ENCODE peak calls at places on chromosome 12, in four cellular contexts. One of them, this sample, is unnamed.

GRCh38 chr12:74660442-74660841 is 122.8 kb downstream of the ATXN7L3B start:
- DNase-seq in neuronal stem cell: no peak
- DNase-seq in pancreas: no peak
- DNase-seq in CD4-positive, CD25-positive, alpha-beta regulatory T cell: no peak
- DNase-seq in this sample: no peak

GRCh38 chr12:115916910-115917668 is 360.4 kb downstream of the MED13L start:
- DNase-seq in neuronal stem cell: peak; percentile 50
- DNase-seq in pancreas: peak; percentile 96
- DNase-seq in CD4-positive, CD25-positive, alpha-beta regulatory T cell: peak; percentile 57
- DNase-seq in this sample: peak; percentile 61

GRCh38 chr12:42091769-42092168 is 52.9 kb downstream of the GXYLT1 start:
- DNase-seq in neuronal stem cell: no peak
- DNase-seq in pancreas: no peak
- DNase-seq in CD4-positive, CD25-positive, alpha-beta regulatory T cell: no peak
- DNase-seq in this sample: no peak

GRCh38 chr12:11568762-11569478 is 80.6 kb upstream of the ETV6 start:
- DNase-seq in neuronal stem cell: no peak
- DNase-seq in pancreas: no peak
- DNase-seq in CD4-positive, CD25-positive, alpha-beta regulatory T cell: no peak
- DNase-seq in this sample: no peak

GRCh38 chr12:131208425-131208824 is 254.7 kb downstream of the ADGRD1 start:
- DNase-seq in neuronal stem cell: no peak
- DNase-seq in pancreas: no peak
- DNase-seq in CD4-positive, CD25-positive, alpha-beta regulatory T cell: no peak
- DNase-seq in this sample: peak; percentile 11

GRCh38 chr12:87952850-87953249 is 76.4 kb downstream of the C12orf50 start:
- DNase-seq in neuronal stem cell: peak; percentile 12
- DNase-seq in pancreas: no peak
- DNase-seq in CD4-positive, CD25-positive, alpha-beta regulatory T cell: no peak
- DNase-seq in this sample: no peak

GRCh38 chr12:110744176-110744575 is 1.5 kb upstream of the PPP1CC start:
- DNase-seq in neuronal stem cell: no peak
- DNase-seq in pancreas: no peak
- DNase-seq in CD4-positive, CD25-positive, alpha-beta regulatory T cell: no peak
- DNase-seq in this sample: no peak

GRCh38 chr12:15662303-15662980 is 126.7 kb downstream of the EPS8 start:
- DNase-seq in neuronal stem cell: no peak
- DNase-seq in pancreas: no peak
- DNase-seq in CD4-positive, CD25-positive, alpha-beta regulatory T cell: no peak
- DNase-seq in this sample: no peak

GRCh38 chr12:110932048-110932447 is 11.7 kb upstream of the MYL2 start:
- DNase-seq in neuronal stem cell: no peak
- DNase-seq in pancreas: no peak
- DNase-seq in CD4-positive, CD25-positive, alpha-beta regulatory T cell: no peak
- DNase-seq in this sample: no peak

GRCh38 chr12:113069149-113069548 is 12.6 kb downstream of the DTX1 start:
- DNase-seq in neuronal stem cell: no peak
- DNase-seq in pancreas: peak; percentile 9
- DNase-seq in CD4-positive, CD25-positive, alpha-beta regulatory T cell: no peak
- DNase-seq in this sample: no peak

GRCh38 chr12:4579305-4580097 is 17.5 kb downstream of the DYRK4 start:
- DNase-seq in neuronal stem cell: peak; percentile 38
- DNase-seq in pancreas: no peak
- DNase-seq in CD4-positive, CD25-positive, alpha-beta regulatory T cell: peak; percentile 40
- DNase-seq in this sample: no peak

GRCh38 chr12:6778212-6778570 is 5.9 kb downstream of the LAG3 start:
- DNase-seq in neuronal stem cell: no peak
- DNase-seq in pancreas: no peak
- DNase-seq in CD4-positive, CD25-positive, alpha-beta regulatory T cell: no peak
- DNase-seq in this sample: peak; percentile 84

GRCh38 chr12:129184066-129184695 is 330.9 kb downstream of the GLT1D1 start:
- DNase-seq in neuronal stem cell: no peak
- DNase-seq in pancreas: no peak
- DNase-seq in CD4-positive, CD25-positive, alpha-beta regulatory T cell: no peak
- DNase-seq in this sample: no peak

GRCh38 chr12:72274926-72275325 is 2.8 kb downstream of the TRHDE start:
- DNase-seq in neuronal stem cell: no peak
- DNase-seq in pancreas: peak; percentile 57
- DNase-seq in CD4-positive, CD25-positive, alpha-beta regulatory T cell: no peak
- DNase-seq in this sample: no peak

GRCh38 chr12:88578274-88578673 is 2.0 kb downstream of the KITLG start:
- DNase-seq in neuronal stem cell: no peak
- DNase-seq in pancreas: no peak
- DNase-seq in CD4-positive, CD25-positive, alpha-beta regulatory T cell: no peak
- DNase-seq in this sample: no peak

GRCh38 chr12:131223791-131224567 is 270.3 kb downstream of the ADGRD1 start:
- DNase-seq in neuronal stem cell: no peak
- DNase-seq in pancreas: no peak
- DNase-seq in CD4-positive, CD25-positive, alpha-beta regulatory T cell: no peak
- DNase-seq in this sample: no peak

GRCh38 chr12:94109154-94109553 is 39.2 kb upstream of the PLXNC1 start:
- DNase-seq in neuronal stem cell: no peak
- DNase-seq in pancreas: no peak
- DNase-seq in CD4-positive, CD25-positive, alpha-beta regulatory T cell: peak; percentile 33
- DNase-seq in this sample: no peak

GRCh38 chr12:23484238-23484637 is 465.2 kb downstream of the SOX5 start:
- DNase-seq in neuronal stem cell: no peak
- DNase-seq in pancreas: no peak
- DNase-seq in CD4-positive, CD25-positive, alpha-beta regulatory T cell: no peak
- DNase-seq in this sample: no peak

GRCh38 chr12:46524778-46525177 is 152.2 kb upstream of the SLC38A2 start:
- DNase-seq in neuronal stem cell: no peak
- DNase-seq in pancreas: no peak
- DNase-seq in CD4-positive, CD25-positive, alpha-beta regulatory T cell: no peak
- DNase-seq in this sample: peak; percentile 51

GRCh38 chr12:106345739-106346138 is 11.8 kb upstream of the POLR3B start:
- DNase-seq in neuronal stem cell: peak; percentile 29
- DNase-seq in pancreas: no peak
- DNase-seq in CD4-positive, CD25-positive, alpha-beta regulatory T cell: peak; percentile 32
- DNase-seq in this sample: peak; percentile 55

GRCh38 chr12:57242329-57242690 is 8.7 kb downstream of the STAC3 start:
- DNase-seq in neuronal stem cell: no peak
- DNase-seq in pancreas: peak; percentile 80
- DNase-seq in CD4-positive, CD25-positive, alpha-beta regulatory T cell: peak; percentile 20
- DNase-seq in this sample: no peak

GRCh38 chr12:32611986-32612385 is 67.1 kb upstream of the DNM1L start:
- DNase-seq in neuronal stem cell: no peak
- DNase-seq in pancreas: no peak
- DNase-seq in CD4-positive, CD25-positive, alpha-beta regulatory T cell: no peak
- DNase-seq in this sample: peak; percentile 54

GRCh38 chr12:32617549-32617948 is 61.6 kb upstream of the DNM1L start:
- DNase-seq in neuronal stem cell: no peak
- DNase-seq in pancreas: no peak
- DNase-seq in CD4-positive, CD25-positive, alpha-beta regulatory T cell: no peak
- DNase-seq in this sample: no peak

GRCh38 chr12:32618115-32618514 is 61.0 kb upstream of the DNM1L start:
- DNase-seq in neuronal stem cell: no peak
- DNase-seq in pancreas: no peak
- DNase-seq in CD4-positive, CD25-positive, alpha-beta regulatory T cell: no peak
- DNase-seq in this sample: no peak

GRCh38 chr12:32612658-32613614 is 66.2 kb upstream of the DNM1L start:
- DNase-seq in neuronal stem cell: no peak
- DNase-seq in pancreas: no peak
- DNase-seq in CD4-positive, CD25-positive, alpha-beta regulatory T cell: no peak
- DNase-seq in this sample: no peak

DNA sequence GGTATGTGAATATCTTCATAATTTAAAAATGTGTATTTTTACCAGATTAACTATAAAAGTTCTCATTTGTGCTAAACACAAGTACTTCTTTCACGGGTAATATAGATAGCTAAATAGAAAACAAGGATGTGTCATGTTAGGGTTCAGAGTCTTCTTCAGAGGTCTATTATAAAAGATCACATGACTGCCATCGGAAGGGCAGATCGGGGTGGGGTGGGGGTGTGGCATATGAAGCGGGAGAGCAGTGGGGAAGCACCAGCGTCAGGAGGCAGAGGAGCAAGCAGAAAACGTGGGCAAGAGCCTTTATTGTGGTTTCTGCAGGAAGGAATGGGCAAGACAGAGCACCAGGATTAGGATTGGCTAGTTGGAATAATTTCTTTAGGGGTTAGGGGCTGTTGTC is 63.7 kb upstream of the DNM1L start:
- DNase-seq in neuronal stem cell: no peak
- DNase-seq in pancreas: no peak
- DNase-seq in CD4-positive, CD25-positive, alpha-beta regulatory T cell: no peak
- DNase-seq in this sample: no peak
- H3K36me3 ChIP-seq in neuronal stem cell: peaks cover 88% of the 10 kb centered on the region
- H3K36me3 ChIP-seq in pancreas: no peaks in the 10 kb centered on the region
- H3K36me3 ChIP-seq in CD4-positive, CD25-positive, alpha-beta regulatory T cell: no peaks in the 10 kb centered on the region
- H3K36me3 ChIP-seq in this sample: peaks cover 72% of the 10 kb centered on the region

DNA sequence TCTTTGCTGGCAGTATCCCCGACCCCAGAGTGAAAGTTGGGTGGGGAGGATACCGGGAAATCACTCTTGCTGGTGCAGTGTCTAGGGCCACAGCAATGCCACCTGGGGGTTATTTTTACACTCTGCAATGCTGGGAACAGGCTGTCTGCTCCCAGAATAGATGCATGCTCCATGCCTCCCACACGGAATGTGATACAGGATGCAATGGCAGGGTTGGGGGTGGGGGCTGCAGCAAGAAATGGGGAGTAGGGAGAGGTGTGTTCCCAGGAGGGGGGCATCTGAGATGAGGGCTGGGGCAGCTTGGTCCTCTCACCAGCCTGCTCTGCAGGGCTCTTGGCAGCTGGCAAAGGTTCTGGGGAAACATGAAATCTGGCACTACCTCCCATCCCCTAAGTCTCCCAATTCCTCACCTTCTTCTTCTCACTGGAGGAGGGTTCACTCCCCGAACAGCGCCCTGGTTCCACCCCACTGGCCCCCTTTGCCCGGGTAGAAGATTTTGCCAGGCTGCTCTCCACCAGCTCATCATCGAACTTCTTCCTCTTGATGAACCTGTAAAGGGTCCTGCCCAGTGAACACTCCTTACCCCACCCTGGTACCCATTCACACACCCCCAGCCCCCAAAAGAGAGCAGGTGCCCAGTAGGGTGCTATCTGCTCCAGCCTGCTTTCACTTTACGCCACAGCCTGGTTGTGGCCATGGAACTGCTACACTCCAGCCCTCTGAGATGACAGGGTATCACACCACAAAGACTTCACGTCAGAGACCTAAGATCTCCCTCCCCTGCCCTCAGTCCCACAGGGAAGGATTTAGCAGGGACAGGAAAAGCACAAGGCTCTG is 2.6 kb downstream of the MCRS1 start:
- DNase-seq in neuronal stem cell: no peak
- DNase-seq in pancreas: peak; percentile 20
- DNase-seq in CD4-positive, CD25-positive, alpha-beta regulatory T cell: no peak
- DNase-seq in this sample: no peak
- H3K36me3 ChIP-seq in neuronal stem cell: peaks cover 59% of the 10 kb centered on the region
- H3K36me3 ChIP-seq in pancreas: no peaks in the 10 kb centered on the region
- H3K36me3 ChIP-seq in CD4-positive, CD25-positive, alpha-beta regulatory T cell: peaks cover 42% of the 10 kb centered on the region
- H3K36me3 ChIP-seq in this sample: peaks cover 53% of the 10 kb centered on the region

DNA sequence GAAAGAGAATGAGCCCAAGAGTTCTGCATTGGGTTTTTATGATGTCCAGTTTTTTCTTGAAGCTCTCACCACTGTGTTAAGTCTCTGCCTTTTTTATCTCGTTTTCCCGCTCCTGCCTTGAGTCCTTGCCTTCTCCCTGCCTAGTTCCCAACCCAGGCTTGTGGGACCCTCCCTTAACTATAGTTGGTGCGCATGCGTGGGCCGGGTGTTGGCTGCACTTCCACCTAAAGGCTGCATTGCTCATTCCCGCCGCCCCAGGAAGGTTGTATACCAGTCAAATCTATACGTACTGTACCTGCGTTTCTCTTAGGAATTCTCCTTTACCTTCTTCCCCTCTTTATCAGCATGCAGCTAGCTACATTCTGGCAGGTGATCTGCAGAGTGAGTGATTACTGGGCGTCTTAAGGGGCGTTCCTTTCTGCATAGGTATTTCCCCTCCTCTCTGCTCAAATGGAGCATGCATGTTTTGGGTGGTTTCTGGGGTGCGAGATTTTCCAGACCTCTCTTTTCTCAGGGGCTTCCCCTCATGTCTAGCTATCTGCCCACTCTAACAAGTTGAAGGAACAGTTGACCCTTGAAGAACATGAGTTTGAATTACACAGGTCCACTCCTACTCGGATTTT is 6.6 kb upstream of the REP15 start:
- DNase-seq in neuronal stem cell: no peak
- DNase-seq in pancreas: no peak
- DNase-seq in CD4-positive, CD25-positive, alpha-beta regulatory T cell: no peak
- DNase-seq in this sample: no peak
- H3K36me3 ChIP-seq in neuronal stem cell: peaks cover 70% of the 10 kb centered on the region
- H3K36me3 ChIP-seq in pancreas: no peaks in the 10 kb centered on the region
- H3K36me3 ChIP-seq in CD4-positive, CD25-positive, alpha-beta regulatory T cell: no peaks in the 10 kb centered on the region
- H3K36me3 ChIP-seq in this sample: peaks cover 63% of the 10 kb centered on the region

DNA sequence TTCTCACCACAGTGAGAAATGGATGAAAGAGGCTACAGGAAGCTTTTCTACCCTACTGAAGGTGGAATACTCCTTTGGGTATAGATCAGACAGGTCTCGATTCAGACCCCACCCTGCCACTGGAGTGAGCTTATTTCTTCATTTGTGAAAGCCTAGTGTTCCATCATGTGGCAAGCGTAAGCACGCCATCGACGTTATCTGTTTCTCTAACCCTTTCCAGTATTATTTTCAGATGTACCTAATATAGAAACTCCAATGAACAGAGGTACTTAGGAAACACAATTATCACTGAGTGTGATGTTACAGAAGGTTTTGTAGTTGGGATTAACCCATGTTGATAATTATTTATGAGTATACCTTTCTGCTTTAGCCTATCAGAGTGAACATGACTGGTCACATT is 12.4 kb downstream of the PEBP1 start:
- DNase-seq in neuronal stem cell: no peak
- DNase-seq in pancreas: no peak
- DNase-seq in CD4-positive, CD25-positive, alpha-beta regulatory T cell: no peak
- DNase-seq in this sample: no peak
- H3K36me3 ChIP-seq in neuronal stem cell: peaks cover 77% of the 10 kb centered on the region
- H3K36me3 ChIP-seq in pancreas: no peaks in the 10 kb centered on the region
- H3K36me3 ChIP-seq in CD4-positive, CD25-positive, alpha-beta regulatory T cell: peaks cover 58% of the 10 kb centered on the region
- H3K36me3 ChIP-seq in this sample: peaks cover 55% of the 10 kb centered on the region

DNA sequence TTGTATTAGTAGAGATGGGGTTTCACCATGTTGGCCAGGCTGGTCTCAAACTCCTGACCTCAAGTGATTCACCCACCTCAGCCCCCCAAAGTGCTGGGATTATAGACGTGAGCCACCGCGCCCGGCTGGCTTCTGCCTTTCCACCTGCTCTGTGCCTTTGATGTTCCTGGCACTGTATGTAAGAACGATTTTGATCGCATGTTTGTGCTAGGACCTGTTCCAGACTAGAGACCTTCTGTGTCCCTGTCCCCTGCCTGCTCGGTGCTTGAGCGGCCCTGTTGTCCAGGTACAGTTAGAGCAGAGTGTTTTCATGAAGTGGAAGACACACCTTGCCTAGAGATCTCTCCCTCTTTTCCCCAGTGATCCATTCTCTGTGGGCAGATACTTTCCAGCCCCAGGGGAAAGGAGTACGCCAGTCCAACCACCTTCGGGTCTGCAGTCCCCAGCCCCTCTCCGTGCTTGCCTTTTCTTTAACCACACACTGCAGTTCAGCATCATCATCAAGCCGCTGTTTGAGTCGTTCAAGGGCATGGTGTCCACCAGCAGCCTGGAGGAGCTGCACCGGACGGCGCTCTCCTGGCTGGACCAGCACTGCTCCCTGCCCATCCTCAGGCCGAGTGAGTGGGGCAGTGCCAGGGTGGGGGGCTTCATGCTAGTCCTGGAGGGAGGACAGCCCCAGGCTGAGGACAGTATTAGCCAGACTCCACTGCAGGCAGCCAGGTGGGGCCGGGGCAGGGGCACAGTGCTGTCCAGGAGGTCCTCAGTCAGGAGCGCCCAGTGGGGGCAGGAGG is 33.4 kb downstream of the IL31 start:
- DNase-seq in neuronal stem cell: no peak
- DNase-seq in pancreas: no peak
- DNase-seq in CD4-positive, CD25-positive, alpha-beta regulatory T cell: no peak
- DNase-seq in this sample: no peak
- H3K36me3 ChIP-seq in neuronal stem cell: peaks cover 70% of the 10 kb centered on the region
- H3K36me3 ChIP-seq in pancreas: peaks cover 6% of the 10 kb centered on the region
- H3K36me3 ChIP-seq in CD4-positive, CD25-positive, alpha-beta regulatory T cell: peaks cover 31% of the 10 kb centered on the region
- H3K36me3 ChIP-seq in this sample: peaks cover 76% of the 10 kb centered on the region

GRCh38 chr12:95480230-95480629 is 6.3 kb downstream of the METAP2 start:
- DNase-seq in neuronal stem cell: no peak
- DNase-seq in pancreas: no peak
- DNase-seq in CD4-positive, CD25-positive, alpha-beta regulatory T cell: no peak
- DNase-seq in this sample: no peak
- H3K36me3 ChIP-seq in neuronal stem cell: peaks cover 96% of the 10 kb centered on the region
- H3K36me3 ChIP-seq in pancreas: no peaks in the 10 kb centered on the region
- H3K36me3 ChIP-seq in CD4-positive, CD25-positive, alpha-beta regulatory T cell: peaks cover 43% of the 10 kb centered on the region
- H3K36me3 ChIP-seq in this sample: peaks cover 40% of the 10 kb centered on the region

This sample was measured in upper lobe of left lung.